ENCODE peak calls at places on chromosomes 3 and 15, in five cellular contexts. V is adrenal gland, S is transverse colon, B is fibroblast of pulmonary artery, Q is left ventricle myocardium inferior. I is an unnamed sample.

GRCh38 chr15:89847101-89847500 is 32.4 kb upstream of the ANPEP start:
- DNase-seq in B (no peak), V (no peak), Q (no peak), S (no peak), I (no peak)

GRCh38 chr15:101411085-101411484 is 78.4 kb downstream of the PCSK6 start:
- DNase-seq in S (no peak), B (no peak), Q (no peak), V (no peak), I (no peak)

GRCh38 chr3:8503871-8504610 is 2.4 kb downstream of the LMCD1 start:
- DNase-seq in B (no peak), V (no peak), S (no peak), Q (no peak), I (no peak)

GRCh38 chr3:129940086-129940485 is 34.4 kb upstream of the TRH start:
- DNase-seq in V (no peak), B (no peak), Q (no peak), S (no peak), I (no peak)

GRCh38 chr3:64651286-64651685 is 36.5 kb downstream of the ADAMTS9 start:
- DNase-seq in Q (no peak), S (no peak), V (no peak), B (no peak), I (no peak)

GRCh38 chr3:4071481-4072184 is 231.5 kb upstream of the SETMAR start:
- DNase-seq in S (peak; percentile 9), V (no peak), Q (no peak), B (no peak), I (no peak)

GRCh38 chr15:85974348-85974705 is 105.3 kb upstream of the AGBL1 start:
- DNase-seq in Q (no peak), B (no peak), S (no peak), V (no peak), I (no peak)

GRCh38 chr3:183202004-183202722 is 39.6 kb upstream of the LAMP3 start:
- DNase-seq in B (no peak), Q (no peak), V (no peak), S (no peak), I (no peak)

GRCh38 chr3:167251678-167252077 is 128.4 kb downstream of the ZBBX start:
- DNase-seq in Q (no peak), B (no peak), S (no peak), V (no peak), I (no peak)

GRCh38 chr3:186930143-186930638 is at the start of gene ST6GAL1:
- DNase-seq in B (peak; percentile 82), S (peak; percentile 81), Q (peak; percentile 77), V (peak; percentile 56), I (no peak)

GRCh38 chr3:176867681-176868663 is 329.3 kb downstream of the TBL1XR1 start:
- DNase-seq in Q (no peak), S (peak; percentile 40), B (no peak), V (no peak), I (peak; percentile 39)

DNA sequence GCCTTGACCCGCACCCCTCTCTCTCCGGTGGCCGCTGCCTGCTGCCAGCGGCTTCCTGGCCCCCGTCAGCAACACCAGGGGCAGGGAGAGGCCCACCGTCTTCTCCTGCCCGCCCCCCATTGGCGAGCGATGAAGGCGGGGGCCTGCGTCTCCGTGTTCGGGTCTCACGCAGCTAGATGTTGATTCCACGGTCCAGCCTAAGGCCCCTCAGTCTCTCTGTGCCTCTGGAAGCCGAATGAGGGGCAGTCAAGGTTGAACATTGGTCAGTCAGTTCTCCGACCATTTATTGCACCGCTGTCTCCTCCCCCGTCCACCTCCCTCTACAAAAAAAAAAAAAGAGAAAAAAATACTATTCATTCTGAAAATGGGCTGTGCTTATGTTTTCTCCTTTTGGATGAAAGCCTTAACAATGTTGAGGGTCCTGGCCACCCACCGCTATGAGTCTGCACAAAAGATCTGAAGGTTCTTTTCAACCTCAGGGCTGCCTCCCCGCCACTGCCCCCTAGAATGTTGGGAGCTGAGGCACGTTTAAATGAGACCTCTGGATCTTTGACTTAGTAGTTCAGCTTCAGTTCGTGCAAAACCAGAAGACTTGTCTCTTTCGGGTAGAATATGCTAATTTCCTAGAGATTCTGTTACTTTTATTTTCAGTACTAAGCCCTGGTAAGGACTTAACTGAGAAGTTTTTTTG is 724 bp downstream of the IREB2 start:
- DNase-seq in Q (no peak), B (peak; percentile 19), V (no peak), S (no peak), I (no peak)
- TF ChIP-seq CTCF in Q (no peak), B (peak; percentile 34), V (no peak), S (no peak), I (peak; percentile 38)

DNA sequence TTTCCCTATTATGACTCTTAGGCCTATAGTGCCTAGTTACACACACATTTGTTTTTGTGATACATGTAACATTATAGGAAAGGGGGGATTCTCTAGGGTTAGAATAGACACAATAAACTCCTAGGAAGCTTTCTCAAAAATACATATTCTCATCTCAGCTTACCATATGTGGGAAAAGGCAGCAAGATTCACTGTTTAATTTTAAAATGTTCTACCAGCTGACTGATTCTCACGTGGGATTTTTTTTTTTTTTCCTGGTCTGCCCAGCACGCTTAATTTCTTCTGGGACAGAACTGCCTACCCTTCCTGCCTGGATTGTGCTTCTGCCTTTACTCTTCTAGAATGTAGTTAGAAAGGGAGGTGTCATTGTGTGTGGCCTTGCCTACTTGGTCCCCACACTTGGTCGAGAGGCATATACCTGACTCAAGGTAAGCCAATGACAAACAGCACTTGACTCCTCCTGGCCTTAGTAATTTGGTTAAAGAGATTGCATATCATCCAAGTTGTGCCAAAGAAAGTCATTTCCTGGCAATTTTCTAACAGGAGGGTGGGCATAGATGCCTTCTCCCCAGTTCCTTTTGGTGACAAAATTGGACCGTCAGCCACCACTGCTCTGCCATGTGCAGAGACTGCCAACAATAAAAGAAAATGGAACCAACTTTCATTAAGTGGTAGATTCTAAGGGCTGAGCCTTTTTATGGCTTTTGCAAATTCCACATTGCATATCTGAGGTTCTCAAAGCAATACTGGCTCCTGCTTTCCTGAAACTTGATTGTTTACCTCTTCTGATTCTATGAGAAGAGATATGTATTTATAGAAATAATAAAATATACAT is 8.0 kb upstream of the LEKR1 start:
- DNase-seq in B (no peak), S (no peak), V (no peak), Q (no peak), I (no peak)
- H3K4me3 ChIP-seq in B (no peak overlapping the region), S (peak overlapping the region; percentile 65), V (no peak overlapping the region), Q (peak overlapping the region; percentile 81), I (peak overlapping the region; percentile 55)

GRCh38 chr15:72824112-72824511 is 40.6 kb upstream of the ADPGK start:
- DNase-seq in B (no peak), S (no peak), V (no peak), Q (no peak), I (no peak)
- TF ChIP-seq CTCF in B (no peak), S (no peak), V (no peak), Q (no peak), I (no peak)

GRCh38 chr15:34436126-34436955 is 1.3 kb downstream of the GOLGA8A start:
- DNase-seq in V (peak; percentile 8), Q (no peak), B (no peak), S (no peak), I (no peak)
- H3K4me3 ChIP-seq in V (peak overlapping the region; percentile 22), Q (peak overlapping the region; percentile 74), B (peak overlapping the region; percentile 66), S (peak overlapping the region; percentile 71), I (peak overlapping the region; percentile 50)

GRCh38 chr3:46897829-46898320 is 20.4 kb downstream of the PTH1R start:
- DNase-seq in S (no peak), V (peak; percentile 8), B (no peak), Q (peak; percentile 16), I (no peak)
- TF ChIP-seq CTCF in S (no peak), V (no peak), B (no peak), Q (no peak), I (no peak)

GRCh38 chr15:64153480-64154367 is 2.2 kb downstream of the SNX22 start:
- DNase-seq in V (peak; percentile 91), S (peak; percentile 92), B (peak; percentile 87), Q (peak; percentile 90), I (peak; percentile 50)
- H3K4me3 ChIP-seq in V (no peak overlapping the region), S (peak overlapping the region; percentile 8), B (no peak overlapping the region), Q (peak overlapping the region; percentile 73), I (no peak overlapping the region)

DNA sequence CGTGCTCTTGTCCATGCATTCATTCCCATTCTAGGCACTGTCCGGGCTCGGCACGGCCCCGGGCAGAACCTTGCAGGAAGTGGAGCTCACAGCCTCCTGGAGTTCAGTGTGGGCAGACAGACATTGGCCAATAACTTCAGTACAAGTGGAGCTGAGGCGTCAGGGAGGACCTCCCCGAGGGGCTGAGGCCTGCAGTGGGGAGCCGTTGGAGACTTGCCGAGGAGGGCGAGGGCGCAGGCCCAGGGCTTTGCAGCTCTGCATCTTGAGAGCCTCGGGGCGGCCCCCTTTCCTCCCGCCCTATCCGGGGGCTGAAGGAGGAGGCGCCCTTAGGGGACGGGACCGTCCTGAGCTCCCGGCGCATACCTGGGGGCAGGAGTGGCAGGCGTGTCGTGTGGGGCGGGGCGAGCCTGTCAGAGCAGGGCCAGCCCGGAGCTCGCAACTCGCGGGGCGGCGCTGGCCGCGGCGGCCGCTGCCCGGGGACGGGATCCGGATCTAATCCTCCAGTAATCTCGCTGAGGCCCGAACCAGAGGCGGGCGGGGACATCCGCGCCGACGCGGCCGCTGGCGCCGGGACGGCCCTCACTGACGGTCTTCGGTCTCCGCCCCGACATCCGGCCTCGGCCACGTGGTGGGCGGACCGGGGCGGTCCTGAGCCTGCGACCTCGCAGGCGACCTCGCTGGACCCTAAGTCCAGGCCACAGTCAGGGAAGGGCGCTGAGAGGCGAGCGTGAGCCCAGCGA is at the start of gene ACY1:
- DNase-seq in B (peak; percentile 91), V (peak; percentile 88), S (peak; percentile 92), Q (peak; percentile 91), I (peak; percentile 81)
- TF ChIP-seq CTCF in B (no peak), V (no peak), S (no peak), Q (no peak), I (no peak)

GRCh38 chr3:123446210-123446609 is 2.7 kb downstream of the ADCY5 start:
- DNase-seq in S (no peak), V (no peak), Q (no peak), B (no peak), I (no peak)
- H3K4me3 ChIP-seq in S (peak overlapping the region; percentile 82), V (no peak overlapping the region), Q (peak overlapping the region; percentile 86), B (no peak overlapping the region), I (no peak overlapping the region)

GRCh38 chr3:60948488-60948887 is 302.8 kb downstream of the FHIT start:
- DNase-seq in B (peak; percentile 7), Q (no peak), S (no peak), V (no peak), I (no peak)
- TF ChIP-seq CTCF in B (no peak), Q (no peak), S (no peak), V (no peak), I (peak; percentile 33)

GRCh38 chr3:115359507-115359906 is 212.4 kb upstream of the ZBTB20 start:
- DNase-seq in S (no peak), Q (no peak), V (no peak), B (peak; percentile 30), I (no peak)
- H3K4me3 ChIP-seq in S (no peak overlapping the region), Q (no peak overlapping the region), V (no peak overlapping the region), B (peak overlapping the region; percentile 8), I (no peak overlapping the region)